ENCODE peak calls at places on chromosomes 16 and 17, in four cellular contexts. D is PC-3, J is neural progenitor cell, C is HCT116. S is an unnamed sample.

GRCh38 chr16:2770057-2770780 is 6.9 kb downstream of the ELOB start:
- DNase-seq in D (no peak), J (no peak), C (no peak), S (no peak)

GRCh38 chr16:69040144-69040909 is 65.1 kb upstream of the HAS3 start:
- DNase-seq in D (peak), J (no peak), C (peak), S (no peak)

GRCh38 chr16:1116693-1117077 is 20.6 kb upstream of the C1QTNF8 start:
- DNase-seq in D (no peak), J (no peak), C (no peak), S (no peak)

GRCh38 chr16:48284772-48285409 is 37.6 kb upstream of the ABCC11 start:
- DNase-seq in D (no peak), J (no peak), C (no peak), S (peak)

GRCh38 chr16:85436636-85437160 is 176.4 kb upstream of the GSE1 start:
- DNase-seq in D (no peak), J (peak), C (no peak), S (peak)

GRCh38 chr17:48153711-48154642 is 46.4 kb downstream of the SNX11 start:
- DNase-seq in D (peak), J (peak), C (peak), S (peak)

GRCh38 chr16:75526032-75526790 is 9.7 kb downstream of the CHST5 start:
- DNase-seq in D (no peak), J (no peak), C (no peak), S (no peak)

GRCh38 chr17:59853168-59853918 is 39.4 kb downstream of the TUBD1 start:
- DNase-seq in D (peak), J (peak), C (no peak), S (peak)

GRCh38 chr17:80423536-80424225 is 8.7 kb downstream of the ENDOV start:
- DNase-seq in D (no peak), J (no peak), C (no peak), S (no peak)

GRCh38 chr16:57988929-57989328 is 11.5 kb downstream of the ZNF319 start:
- DNase-seq in D (no peak), J (no peak), C (no peak), S (no peak)

GRCh38 chr16:9199751-9200150 is 108.3 kb downstream of the HAPSTR1 start:
- DNase-seq in D (no peak), J (no peak), C (no peak), S (no peak)

GRCh38 chr17:78921437-78921971 is 3.7 kb downstream of the TIMP2 start:
- DNase-seq in D (no peak), J (no peak), C (no peak), S (no peak)
- TF ChIP-seq EZH2phosphoT487 in D (no peak), J (no peak), C (no peak), S (no peak)

DNA sequence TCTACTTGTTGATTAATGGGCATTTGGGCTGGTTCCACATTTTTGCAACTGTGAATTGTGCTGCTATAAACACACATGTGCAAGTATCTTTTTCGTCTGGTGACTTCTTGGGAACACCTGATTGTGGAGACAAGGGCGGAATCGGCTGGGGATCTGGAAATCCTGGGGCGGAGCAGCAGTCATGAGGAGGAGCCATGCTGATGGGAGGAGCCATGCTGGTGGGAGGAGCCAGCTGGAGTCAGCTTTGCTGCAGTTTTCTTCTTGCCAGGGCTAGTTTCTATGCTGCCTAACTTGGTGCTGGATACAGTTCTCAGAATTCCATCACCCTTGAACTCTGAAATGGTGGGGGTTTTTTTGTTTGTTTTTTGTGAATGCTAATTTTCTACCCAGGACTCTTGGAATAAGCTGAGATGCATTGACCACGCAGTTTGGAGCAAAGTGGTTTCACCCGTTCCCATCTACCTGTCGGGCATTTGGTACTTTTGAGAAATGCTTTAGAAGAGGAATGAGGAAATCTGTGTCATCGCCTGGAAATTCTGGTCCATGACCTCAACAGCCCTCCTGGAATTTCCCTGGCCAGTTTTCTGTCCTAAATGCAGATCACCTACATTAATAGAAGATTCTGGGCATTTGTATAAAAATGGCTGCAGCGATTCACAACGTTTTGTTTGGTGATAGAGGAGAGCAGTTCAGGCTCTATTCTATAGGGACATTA is 217.4 kb upstream of the ZFHX3 start:
- DNase-seq in D (no peak), J (no peak), C (no peak), S (peak)
- TF ChIP-seq EZH2phosphoT487 in D (no peak), J (no peak), C (no peak), S (no peak)

GRCh38 chr17:15039366-15039765 is 225.8 kb downstream of the PMP22 start:
- DNase-seq in D (peak), J (no peak), C (no peak), S (no peak)
- TF ChIP-seq EZH2phosphoT487 in D (no peak), J (no peak), C (no peak), S (no peak)

GRCh38 chr17:7820231-7820630 is 13.8 kb upstream of the KDM6B start:
- DNase-seq in D (no peak), J (no peak), C (no peak), S (no peak)

GRCh38 chr17:7818026-7818425 is 16.0 kb upstream of the KDM6B start:
- DNase-seq in D (no peak), J (no peak), C (no peak), S (no peak)

GRCh38 chr17:7817643-7817964 is 16.4 kb upstream of the KDM6B start:
- DNase-seq in D (no peak), J (no peak), C (no peak), S (no peak)

GRCh38 chr17:7816926-7817642 is 16.9 kb upstream of the KDM6B start:
- DNase-seq in D (no peak), J (no peak), C (no peak), S (no peak)

GRCh38 chr17:7818746-7819645 is 15.0 kb upstream of the KDM6B start:
- DNase-seq in D (no peak), J (no peak), C (no peak), S (no peak)
- TF ChIP-seq EZH2phosphoT487 in D (no peak), J (no peak), C (no peak), S (no peak)

DNA sequence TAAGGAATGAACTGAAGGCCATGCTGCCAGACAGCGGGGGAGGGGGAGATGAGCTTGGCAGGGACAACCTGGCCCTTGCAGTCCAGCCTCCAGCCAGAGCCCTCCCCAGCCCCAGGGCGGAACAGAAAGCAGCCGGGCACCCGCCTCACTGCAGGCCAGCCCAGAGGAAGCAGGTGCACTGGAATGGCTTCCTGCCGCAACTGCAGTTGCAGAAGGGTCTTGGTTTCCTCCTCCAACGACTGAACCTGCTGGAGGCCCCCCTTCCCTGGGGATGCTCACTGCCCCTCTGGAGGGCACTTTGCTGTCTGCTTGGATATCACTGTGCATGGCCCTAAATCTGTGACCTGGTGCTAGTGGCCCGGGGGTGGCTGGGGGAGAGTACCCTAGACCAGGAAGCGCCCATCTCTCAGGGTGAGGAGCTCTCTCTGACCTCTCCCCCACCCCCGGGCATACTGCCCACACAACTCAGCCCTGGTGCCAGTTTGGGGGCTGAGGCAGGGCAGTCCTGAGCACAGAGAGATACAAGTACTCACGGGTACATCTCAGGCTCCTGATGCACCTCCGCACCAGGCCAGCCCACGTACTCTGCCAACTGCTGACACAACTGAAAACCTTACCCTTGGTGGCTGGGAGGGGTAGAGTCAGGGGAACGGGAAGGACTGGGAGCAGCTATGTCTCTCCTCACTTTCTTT is 41.1 kb downstream of the MYO18A start:
- DNase-seq in D (no peak), J (no peak), C (no peak), S (no peak)
- TF ChIP-seq EZH2phosphoT487 in D (no peak), J (no peak), C (no peak), S (no peak)

DNA sequence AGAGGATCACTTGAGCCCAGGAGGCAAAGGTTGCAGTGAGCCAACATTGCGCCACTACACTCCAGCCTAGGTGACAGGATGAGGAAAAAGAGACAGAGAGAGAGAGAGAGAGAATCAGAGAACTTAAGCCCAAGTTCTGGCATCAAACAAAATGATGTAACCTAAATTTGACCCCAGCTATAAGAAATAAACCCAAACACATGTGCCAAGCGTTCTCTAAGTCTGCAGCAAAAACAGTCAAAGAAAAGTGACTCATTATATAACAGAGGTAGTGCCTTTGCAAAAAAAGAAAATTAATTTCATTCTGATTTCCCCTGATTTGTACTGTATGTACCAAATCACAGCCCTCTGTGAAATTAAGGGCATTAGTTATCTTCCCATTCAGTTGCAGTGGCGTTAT is 89.5 kb downstream of the CDH11 start:
- DNase-seq in D (no peak), J (no peak), C (no peak), S (no peak)
- TF ChIP-seq EZH2phosphoT487 in D (no peak), J (no peak), C (no peak), S (no peak)

DNA sequence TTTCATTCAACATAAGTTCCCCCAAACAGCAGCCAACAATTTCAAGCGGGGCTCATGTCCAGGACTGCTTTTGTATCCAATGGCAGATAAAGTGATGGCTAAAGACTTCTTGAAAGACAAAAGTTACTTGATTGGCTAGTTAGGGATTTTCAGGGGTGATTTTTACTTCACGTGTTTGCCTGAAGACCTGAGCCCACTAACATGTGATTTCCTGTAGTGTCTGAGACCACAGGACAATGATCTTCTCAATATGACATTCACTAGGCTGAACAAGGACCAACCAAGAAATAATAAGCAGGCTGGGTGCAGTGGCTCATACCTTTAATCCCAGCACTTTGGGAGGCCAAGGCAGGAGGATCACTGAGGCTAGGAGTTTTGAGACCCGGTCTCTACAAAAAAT is 10.4 kb downstream of the TVP23A start:
- DNase-seq in D (no peak), J (no peak), C (no peak), S (no peak)
- TF ChIP-seq EZH2phosphoT487 in D (no peak), J (no peak), C (no peak), S (no peak)